ENCODE peak calls at places on chromosomes 11 and 22, in six cellular contexts. One of them, this sample, is unnamed.

GRCh38 chr11:17591293-17591692 is 44.2 kb downstream of the OTOG start:
- DNase-seq in activated T-helper 1 cell treated with anti-CD3 and anti-CD28 coated beads, Interleukin-12 subunit alpha, Interleukin-12 subunit beta, Interleukin-2, Interleukin-4 antibody, amounts not matched to agents 30 ng/mL and 10 ng/mL and 1 ng/mL, durations not matched to agents 14 hours and 24 hours and 36 hours: no peak
- DNase-seq in CD8-positive, alpha-beta memory T cell: no peak
- DNase-seq in nucleus accumbens: no peak
- DNase-seq in coronary artery: peak; percentile 55
- DNase-seq in T-cell: no peak
- DNase-seq in this sample: no peak

GRCh38 chr11:61575886-61576516 is 4.9 kb downstream of the SYT7 start:
- DNase-seq in activated T-helper 1 cell treated with anti-CD3 and anti-CD28 coated beads, Interleukin-12 subunit alpha, Interleukin-12 subunit beta, Interleukin-2, Interleukin-4 antibody, amounts not matched to agents 30 ng/mL and 10 ng/mL and 1 ng/mL, durations not matched to agents 14 hours and 24 hours and 36 hours: no peak
- DNase-seq in CD8-positive, alpha-beta memory T cell: no peak
- DNase-seq in nucleus accumbens: no peak
- DNase-seq in coronary artery: no peak
- DNase-seq in T-cell: no peak
- DNase-seq in this sample: no peak

GRCh38 chr22:29328566-29329500 is 13.3 kb upstream of the RASL10A start:
- DNase-seq in activated T-helper 1 cell treated with anti-CD3 and anti-CD28 coated beads, Interleukin-12 subunit alpha, Interleukin-12 subunit beta, Interleukin-2, Interleukin-4 antibody, amounts not matched to agents 30 ng/mL and 10 ng/mL and 1 ng/mL, durations not matched to agents 14 hours and 24 hours and 36 hours: no peak
- DNase-seq in CD8-positive, alpha-beta memory T cell: no peak
- DNase-seq in nucleus accumbens: peak; percentile 70
- DNase-seq in coronary artery: no peak
- DNase-seq in T-cell: no peak
- DNase-seq in this sample: no peak

GRCh38 chr11:119533462-119533861 is 110.5 kb upstream of the THY1 start:
- DNase-seq in activated T-helper 1 cell treated with anti-CD3 and anti-CD28 coated beads, Interleukin-12 subunit alpha, Interleukin-12 subunit beta, Interleukin-2, Interleukin-4 antibody, amounts not matched to agents 30 ng/mL and 10 ng/mL and 1 ng/mL, durations not matched to agents 14 hours and 24 hours and 36 hours: no peak
- DNase-seq in CD8-positive, alpha-beta memory T cell: no peak
- DNase-seq in nucleus accumbens: no peak
- DNase-seq in coronary artery: peak; percentile 52
- DNase-seq in T-cell: no peak
- DNase-seq in this sample: no peak

GRCh38 chr11:122317337-122317736 is 201.3 kb upstream of the BLID start:
- DNase-seq in activated T-helper 1 cell treated with anti-CD3 and anti-CD28 coated beads, Interleukin-12 subunit alpha, Interleukin-12 subunit beta, Interleukin-2, Interleukin-4 antibody, amounts not matched to agents 30 ng/mL and 10 ng/mL and 1 ng/mL, durations not matched to agents 14 hours and 24 hours and 36 hours: no peak
- DNase-seq in CD8-positive, alpha-beta memory T cell: no peak
- DNase-seq in nucleus accumbens: no peak
- DNase-seq in coronary artery: no peak
- DNase-seq in T-cell: no peak
- DNase-seq in this sample: no peak

GRCh38 chr22:42655693-42656092 is 6.5 kb upstream of the CYB5R3 start:
- DNase-seq in activated T-helper 1 cell treated with anti-CD3 and anti-CD28 coated beads, Interleukin-12 subunit alpha, Interleukin-12 subunit beta, Interleukin-2, Interleukin-4 antibody, amounts not matched to agents 30 ng/mL and 10 ng/mL and 1 ng/mL, durations not matched to agents 14 hours and 24 hours and 36 hours: no peak
- DNase-seq in CD8-positive, alpha-beta memory T cell: no peak
- DNase-seq in nucleus accumbens: no peak
- DNase-seq in coronary artery: no peak
- DNase-seq in T-cell: no peak
- DNase-seq in this sample: no peak

GRCh38 chr11:110565344-110565684 is 135.6 kb downstream of the FDX1 start:
- DNase-seq in activated T-helper 1 cell treated with anti-CD3 and anti-CD28 coated beads, Interleukin-12 subunit alpha, Interleukin-12 subunit beta, Interleukin-2, Interleukin-4 antibody, amounts not matched to agents 30 ng/mL and 10 ng/mL and 1 ng/mL, durations not matched to agents 14 hours and 24 hours and 36 hours: no peak
- DNase-seq in CD8-positive, alpha-beta memory T cell: no peak
- DNase-seq in nucleus accumbens: no peak
- DNase-seq in coronary artery: no peak
- DNase-seq in T-cell: no peak
- DNase-seq in this sample: no peak

GRCh38 chr11:73321342-73322110 is 13.4 kb downstream of the ARHGEF17 start:
- DNase-seq in activated T-helper 1 cell treated with anti-CD3 and anti-CD28 coated beads, Interleukin-12 subunit alpha, Interleukin-12 subunit beta, Interleukin-2, Interleukin-4 antibody, amounts not matched to agents 30 ng/mL and 10 ng/mL and 1 ng/mL, durations not matched to agents 14 hours and 24 hours and 36 hours: no peak
- DNase-seq in CD8-positive, alpha-beta memory T cell: no peak
- DNase-seq in nucleus accumbens: no peak
- DNase-seq in coronary artery: no peak
- DNase-seq in T-cell: no peak
- DNase-seq in this sample: no peak

GRCh38 chr22:23394525-23395326 is 185.4 kb downstream of the IGLL1 start:
- DNase-seq in activated T-helper 1 cell treated with anti-CD3 and anti-CD28 coated beads, Interleukin-12 subunit alpha, Interleukin-12 subunit beta, Interleukin-2, Interleukin-4 antibody, amounts not matched to agents 30 ng/mL and 10 ng/mL and 1 ng/mL, durations not matched to agents 14 hours and 24 hours and 36 hours: no peak
- DNase-seq in CD8-positive, alpha-beta memory T cell: no peak
- DNase-seq in nucleus accumbens: no peak
- DNase-seq in coronary artery: no peak
- DNase-seq in T-cell: no peak
- DNase-seq in this sample: no peak

GRCh38 chr22:36465232-36466021 is 16.0 kb downstream of the TXN2 start:
- DNase-seq in activated T-helper 1 cell treated with anti-CD3 and anti-CD28 coated beads, Interleukin-12 subunit alpha, Interleukin-12 subunit beta, Interleukin-2, Interleukin-4 antibody, amounts not matched to agents 30 ng/mL and 10 ng/mL and 1 ng/mL, durations not matched to agents 14 hours and 24 hours and 36 hours: no peak
- DNase-seq in CD8-positive, alpha-beta memory T cell: no peak
- DNase-seq in nucleus accumbens: no peak
- DNase-seq in coronary artery: peak; percentile 90
- DNase-seq in T-cell: no peak
- DNase-seq in this sample: no peak

GRCh38 chr11:119832536-119832935 is 103.5 kb upstream of the NECTIN1 start:
- DNase-seq in activated T-helper 1 cell treated with anti-CD3 and anti-CD28 coated beads, Interleukin-12 subunit alpha, Interleukin-12 subunit beta, Interleukin-2, Interleukin-4 antibody, amounts not matched to agents 30 ng/mL and 10 ng/mL and 1 ng/mL, durations not matched to agents 14 hours and 24 hours and 36 hours: no peak
- DNase-seq in CD8-positive, alpha-beta memory T cell: no peak
- DNase-seq in nucleus accumbens: no peak
- DNase-seq in coronary artery: no peak
- DNase-seq in T-cell: no peak
- DNase-seq in this sample: no peak

GRCh38 chr22:47034905-47035419 is 272.5 kb downstream of the TBC1D22A start:
- DNase-seq in activated T-helper 1 cell treated with anti-CD3 and anti-CD28 coated beads, Interleukin-12 subunit alpha, Interleukin-12 subunit beta, Interleukin-2, Interleukin-4 antibody, amounts not matched to agents 30 ng/mL and 10 ng/mL and 1 ng/mL, durations not matched to agents 14 hours and 24 hours and 36 hours: no peak
- DNase-seq in CD8-positive, alpha-beta memory T cell: no peak
- DNase-seq in nucleus accumbens: no peak
- DNase-seq in coronary artery: no peak
- DNase-seq in T-cell: no peak
- DNase-seq in this sample: no peak

GRCh38 chr11:69635804-69636511 is 5.0 kb upstream of the CCND1 start:
- DNase-seq in activated T-helper 1 cell treated with anti-CD3 and anti-CD28 coated beads, Interleukin-12 subunit alpha, Interleukin-12 subunit beta, Interleukin-2, Interleukin-4 antibody, amounts not matched to agents 30 ng/mL and 10 ng/mL and 1 ng/mL, durations not matched to agents 14 hours and 24 hours and 36 hours: no peak
- DNase-seq in CD8-positive, alpha-beta memory T cell: no peak
- DNase-seq in nucleus accumbens: no peak
- DNase-seq in coronary artery: peak; percentile 56
- DNase-seq in T-cell: no peak
- DNase-seq in this sample: no peak

GRCh38 chr22:37427128-37427710 is at the start of gene ELFN2:
- DNase-seq in activated T-helper 1 cell treated with anti-CD3 and anti-CD28 coated beads, Interleukin-12 subunit alpha, Interleukin-12 subunit beta, Interleukin-2, Interleukin-4 antibody, amounts not matched to agents 30 ng/mL and 10 ng/mL and 1 ng/mL, durations not matched to agents 14 hours and 24 hours and 36 hours: no peak
- DNase-seq in CD8-positive, alpha-beta memory T cell: no peak
- DNase-seq in nucleus accumbens: no peak
- DNase-seq in coronary artery: no peak
- DNase-seq in T-cell: no peak
- DNase-seq in this sample: no peak

GRCh38 chr22:41078975-41079374 is 13.4 kb upstream of the EP300 start:
- DNase-seq in activated T-helper 1 cell treated with anti-CD3 and anti-CD28 coated beads, Interleukin-12 subunit alpha, Interleukin-12 subunit beta, Interleukin-2, Interleukin-4 antibody, amounts not matched to agents 30 ng/mL and 10 ng/mL and 1 ng/mL, durations not matched to agents 14 hours and 24 hours and 36 hours: no peak
- DNase-seq in CD8-positive, alpha-beta memory T cell: no peak
- DNase-seq in nucleus accumbens: no peak
- DNase-seq in coronary artery: no peak
- DNase-seq in T-cell: no peak
- DNase-seq in this sample: no peak

This sample was measured in C1 segment of cervical spinal cord.